ENCODE peak calls at places on chromosomes 1 and 21, in eight cellular contexts. C, V, D, E, O, H, Z and W are unnamed samples.

GRCh38 chr1:74463301-74463988 is 49.0 kb downstream of the LRRC53 start:
- DNase-seq in C (no peak), V (no peak), D (no peak), E (no peak), O (no peak), H (no peak), Z (no peak), W (no peak)

GRCh38 chr1:208256091-208256490 is 11.9 kb upstream of the PLXNA2 start:
- DNase-seq in C (no peak), V (no peak), D (no peak), E (no peak), O (no peak), H (no peak), Z (no peak), W (no peak)

GRCh38 chr1:65177457-65177856 is 29.5 kb downstream of the AK4 start:
- DNase-seq in C (no peak), V (peak), D (no peak), E (no peak), O (no peak), H (no peak), Z (peak), W (no peak)

GRCh38 chr1:9253706-9254105 is 19.1 kb downstream of the H6PD start:
- DNase-seq in C (no peak), V (no peak), D (no peak), E (no peak), O (no peak), H (no peak), Z (no peak), W (no peak)

GRCh38 chr1:75981188-75981897 is 49.1 kb upstream of the ASB17 start:
- DNase-seq in C (no peak), V (no peak), D (no peak), E (no peak), O (no peak), H (no peak), Z (no peak), W (no peak)

GRCh38 chr1:25199876-25200620 is 32.3 kb downstream of the SYF2 start:
- DNase-seq in C (no peak), V (no peak), D (no peak), E (no peak), O (no peak), H (no peak), Z (no peak), W (no peak)

GRCh38 chr1:221740941-221741363 is 937 bp downstream of the DUSP10 start:
- DNase-seq in C (no peak), V (no peak), D (no peak), E (no peak), O (no peak), H (no peak), Z (no peak), W (no peak)

GRCh38 chr21:20811702-20812101 is 186.5 kb upstream of the NCAM2 start:
- DNase-seq in C (no peak), V (no peak), D (no peak), E (no peak), O (no peak), H (no peak), Z (no peak), W (no peak)

GRCh38 chr1:68723791-68724190 is 226.9 kb upstream of the DEPDC1 start:
- DNase-seq in C (no peak), V (no peak), D (no peak), E (no peak), O (no peak), H (no peak), Z (no peak), W (no peak)

GRCh38 chr1:115275216-115275615 is 62.8 kb downstream of the NGF start:
- DNase-seq in C (no peak), V (no peak), D (peak), E (no peak), O (no peak), H (no peak), Z (peak), W (no peak)

GRCh38 chr1:21732664-21733063 is 50.3 kb downstream of the USP48 start:
- DNase-seq in C (no peak), V (no peak), D (no peak), E (no peak), O (no peak), H (no peak), Z (no peak), W (no peak)

GRCh38 chr21:39535646-39536437 is 76.9 kb upstream of the B3GALT5 start:
- DNase-seq in C (no peak), V (no peak), D (no peak), E (no peak), O (no peak), H (no peak), Z (no peak), W (no peak)

GRCh38 chr21:45542667-45543370 is 579 bp upstream of the SLC19A1 start:
- DNase-seq in C (no peak), V (no peak), D (no peak), E (peak), O (no peak), H (no peak), Z (no peak), W (peak)

GRCh38 chr1:41399148-41399795 is 38.0 kb downstream of the FOXO6 start:
- DNase-seq in C (peak), V (no peak), D (no peak), E (peak), O (no peak), H (no peak), Z (no peak), W (no peak)

GRCh38 chr1:22776051-22776611 is 65.5 kb downstream of the EPHB2 start:
- DNase-seq in C (no peak), V (no peak), D (peak), E (no peak), O (no peak), H (no peak), Z (no peak), W (no peak)

GRCh38 chr1:12186277-12186985 is 19.6 kb downstream of the TNFRSF1B start:
- DNase-seq in C (no peak), V (no peak), D (no peak), E (no peak), O (no peak), H (no peak), Z (no peak), W (no peak)

GRCh38 chr1:10753279-10753678 is 43.2 kb downstream of the CASZ1 start:
- DNase-seq in C (no peak), V (no peak), D (no peak), E (peak), O (no peak), H (no peak), Z (no peak), W (no peak)

GRCh38 chr21:34822957-34823356 is 154.2 kb downstream of the CLIC6 start:
- DNase-seq in C (no peak), V (no peak), D (no peak), E (no peak), O (no peak), H (no peak), Z (no peak), W (no peak)

GRCh38 chr1:199041173-199041914 is 402.5 kb downstream of the PTPRC start:
- DNase-seq in C (no peak), V (no peak), D (no peak), E (no peak), O (no peak), H (no peak), Z (no peak), W (no peak)

GRCh38 chr1:169510060-169510459 is 24.3 kb upstream of the SLC19A2 start:
- DNase-seq in C (no peak), V (no peak), D (no peak), E (no peak), O (no peak), H (no peak), Z (no peak), W (no peak)

GRCh38 chr1:198018529-198018928 is 101.4 kb downstream of the LHX9 start:
- DNase-seq in C (no peak), V (peak), D (no peak), E (no peak), O (no peak), H (no peak), Z (peak), W (no peak)

GRCh38 chr1:10795305-10796021 is 983 bp downstream of the CASZ1 start:
- DNase-seq in C (peak), V (no peak), D (no peak), E (no peak), O (no peak), H (no peak), Z (no peak), W (no peak)